ENCODE peak calls at places on chromosomes 2 and 18, in ten cellular contexts. N, J, F, H, X, G, T, R, Y and K are unnamed samples.
A peak's percentile ranks its signal among the peaks of the same experiment; 100 is the strongest.

GRCh38 chr2:101793277-101793969 is 95.9 kb downstream of the MAP4K4 start:
- DNase-seq in R (peak; percentile 88), H (no peak), G (no peak), Y (peak; percentile 39), J (no peak), T (no peak), F (no peak), X (no peak), N (no peak), K (peak; percentile 61)

GRCh38 chr18:9097349-9097748 is 5.2 kb upstream of the NDUFV2 start:
- DNase-seq in H (no peak), N (no peak), Y (no peak), F (no peak), X (no peak), T (no peak), R (no peak), G (no peak), J (no peak), K (no peak)

GRCh38 chr2:228224410-228224809 is 42.9 kb upstream of the SPHKAP start:
- DNase-seq in N (peak; percentile 4), H (no peak), X (no peak), F (no peak), Y (peak; percentile 44), R (no peak), G (no peak), J (no peak), T (no peak), K (no peak)

GRCh38 chr2:36677995-36678605 is 18.4 kb upstream of the VIT start:
- DNase-seq in N (peak; percentile 57), T (peak; percentile 69), G (peak; percentile 64), H (no peak), R (no peak), Y (peak; percentile 41), J (no peak), F (no peak), X (no peak), K (no peak)

GRCh38 chr2:194545978-194546377 is 1111.0 kb upstream of the SLC39A10 start:
- DNase-seq in F (no peak), J (no peak), G (no peak), Y (peak; percentile 26), R (no peak), X (peak; percentile 2), T (peak; percentile 2), N (peak; percentile 47), H (no peak), K (no peak)

GRCh38 chr2:19235308-19235707 is 123.1 kb downstream of the OSR1 start:
- DNase-seq in N (no peak), X (no peak), J (no peak), F (no peak), H (peak; percentile 42), T (peak; percentile 21), R (no peak), Y (peak; percentile 84), G (peak; percentile 81), K (no peak)

GRCh38 chr2:218217366-218218309 is 649 bp downstream of the ARPC2 start:
- DNase-seq in R (peak; percentile 73), X (no peak), G (peak; percentile 23), F (peak; percentile 36), J (peak; percentile 66), N (peak; percentile 25), T (peak; percentile 25), Y (peak; percentile 73), H (peak; percentile 58), K (no peak)

GRCh38 chr2:15094161-15094560 is 461.6 kb downstream of the LRATD1 start:
- DNase-seq in T (no peak), Y (no peak), G (no peak), F (no peak), X (no peak), R (no peak), N (no peak), H (no peak), J (no peak), K (no peak)

GRCh38 chr2:176934131-176934530 is 278.5 kb upstream of the HNRNPA3 start:
- DNase-seq in N (no peak), H (no peak), J (no peak), X (no peak), G (no peak), T (no peak), F (peak; percentile 18), R (no peak), Y (no peak), K (no peak)

DNA sequence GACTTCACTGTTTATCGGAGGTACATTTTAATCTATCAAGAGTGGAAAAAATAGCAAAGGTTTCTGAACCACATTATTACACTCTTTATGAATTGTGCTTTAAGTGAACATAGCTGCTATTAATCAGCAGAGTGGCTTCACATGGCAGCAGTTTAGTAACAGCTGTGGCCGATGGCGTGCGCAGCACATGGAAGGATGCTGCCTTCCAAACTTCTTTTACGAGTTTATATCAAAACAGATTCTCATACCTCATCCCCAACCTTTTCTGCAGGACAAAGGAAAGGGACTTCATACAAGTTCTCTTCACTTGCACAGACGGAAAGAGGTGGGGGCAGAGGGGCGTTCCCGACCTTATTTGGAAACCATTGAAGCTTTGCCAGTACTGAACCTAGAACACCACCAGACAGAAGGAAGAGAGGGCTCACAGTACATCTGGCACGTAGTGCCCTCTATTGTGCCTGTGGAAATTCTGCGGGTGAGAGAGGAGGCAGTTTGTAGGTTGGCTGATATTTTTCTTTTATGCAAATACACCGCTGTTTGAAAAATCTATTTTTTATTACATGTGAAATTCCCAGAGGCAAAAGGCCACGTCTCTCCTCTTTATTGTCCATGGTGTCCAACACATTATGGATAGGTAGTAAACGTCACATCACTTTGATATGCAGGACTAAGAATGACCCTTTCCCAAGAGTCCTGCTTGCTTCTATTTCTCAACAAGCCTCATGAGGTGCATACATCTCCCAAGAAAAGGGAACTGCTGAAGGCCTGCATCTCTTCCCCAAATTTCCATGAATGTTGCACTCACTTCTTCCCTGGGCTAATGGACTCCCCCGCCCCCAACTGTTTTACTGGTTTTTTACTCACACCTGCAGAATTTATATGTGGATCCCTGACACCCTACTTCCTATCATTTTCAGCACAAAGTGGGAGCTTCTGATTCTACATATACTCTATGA is 31.4 kb downstream of the COLEC12 start:
- DNase-seq in N (no peak), G (no peak), F (no peak), X (no peak), Y (no peak), T (no peak), R (no peak), H (no peak), J (no peak), K (no peak)
- H3K27me3 ChIP-seq in N (peaks cover 45% of the 10 kb centered on the region), G (peaks cover 2% of the 10 kb centered on the region), F (peaks cover 24% of the 10 kb centered on the region), X (peaks cover 6% of the 10 kb centered on the region), Y (no peaks in the 10 kb centered on the region), T (no peaks in the 10 kb centered on the region), R (no peaks in the 10 kb centered on the region), H (no peaks in the 10 kb centered on the region), J (no peaks in the 10 kb centered on the region), K (no peaks in the 10 kb centered on the region)

GRCh38 chr18:39168723-39169122 is 1603.1 kb upstream of the CELF4 start:
- DNase-seq in H (no peak), F (no peak), Y (no peak), G (no peak), N (no peak), R (no peak), X (no peak), J (no peak), T (no peak), K (no peak)
- H3K4me3 ChIP-seq in H (no peak overlapping the region), F (no peak overlapping the region), Y (no peak overlapping the region), G (no peak overlapping the region), N (no peak overlapping the region), R (no peak overlapping the region), X (no peak overlapping the region), J (no peak overlapping the region), T (no peak overlapping the region), K (no peak overlapping the region)

DNA sequence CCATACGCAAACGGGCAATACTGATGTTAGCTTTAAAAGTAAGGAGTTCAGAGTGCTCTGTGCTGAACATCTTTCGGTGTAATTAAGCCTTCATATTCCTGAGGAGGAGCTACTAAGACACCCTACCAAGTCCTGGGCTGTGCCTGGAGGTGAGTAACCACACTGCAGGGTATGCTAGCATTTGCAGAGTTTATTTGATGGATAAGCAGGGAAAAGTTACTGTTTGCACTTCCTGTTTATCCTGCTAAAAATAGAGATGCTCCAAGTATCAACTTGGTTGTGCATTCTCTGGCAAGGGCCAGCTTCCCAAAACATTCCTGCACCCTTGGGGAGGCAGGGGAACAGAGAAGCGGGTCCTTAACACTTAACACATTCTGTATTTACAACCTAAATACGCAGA is 49.8 kb downstream of the PARD6G start:
- DNase-seq in R (peak; percentile 50), H (peak; percentile 58), T (no peak), X (no peak), G (peak; percentile 14), Y (no peak), N (no peak), J (peak; percentile 39), F (no peak), K (no peak)
- H3K9ac ChIP-seq in R (no peak overlapping the region), H (no peak overlapping the region), T (no peak overlapping the region), X (no peak overlapping the region), G (no peak overlapping the region), Y (no peak overlapping the region), N (no peak overlapping the region), J (no peak overlapping the region), F (no peak overlapping the region), K (peak overlapping the region; percentile 22)

GRCh38 chr18:37525302-37525585 is 40.4 kb downstream of the CELF4 start:
- DNase-seq in F (no peak), X (no peak), Y (no peak), J (peak; percentile 53), N (no peak), T (no peak), R (no peak), G (no peak), H (no peak), K (no peak)
- H3K27me3 ChIP-seq in F (peaks cover 8% of the 10 kb centered on the region), X (peaks cover 31% of the 10 kb centered on the region), Y (peaks cover 36% of the 10 kb centered on the region), J (peaks cover 20% of the 10 kb centered on the region), N (no peaks in the 10 kb centered on the region), T (peaks cover 8% of the 10 kb centered on the region), R (peaks cover 53% of the 10 kb centered on the region), G (peaks cover 29% of the 10 kb centered on the region), H (peaks cover 93% of the 10 kb centered on the region), K (peaks cover 22% of the 10 kb centered on the region)